ENCODE peak calls at places on chromosomes 5 and 9, in six cellular contexts. C is H7, J is cardiac fibroblast, L is Panc1, A is HFF-Myc, O is pancreas. S is an unnamed sample.

GRCh38 chr9:2072752-2073405 is 57.7 kb downstream of the SMARCA2 start:
- DNase-seq in L (no peak), O (no peak), C (no peak), J (no peak), A (no peak), S (no peak)

GRCh38 chr5:159878988-159879471 is 37.3 kb upstream of the ADRA1B start:
- DNase-seq in O (no peak), L (no peak), J (peak; percentile 89), C (peak; percentile 72), A (no peak), S (peak; percentile 88)

GRCh38 chr5:180070726-180071417 is 687 bp downstream of the RNF130 start:
- DNase-seq in O (no peak), J (peak; percentile 59), A (no peak), L (no peak), C (peak; percentile 66), S (no peak)

GRCh38 chr9:127919253-127919815 is 2.5 kb upstream of the ST6GALNAC4 start:
- DNase-seq in A (peak; percentile 96), L (peak; percentile 98), O (peak; percentile 74), J (peak; percentile 98), C (no peak), S (peak; percentile 98)

GRCh38 chr9:134871941-134872340 is 8.7 kb upstream of the FCN2 start:
- DNase-seq in L (no peak), C (no peak), A (no peak), O (no peak), J (no peak), S (no peak)

GRCh38 chr5:74865799-74866652 is at the start of gene FAM169A:
- DNase-seq in A (no peak), L (no peak), C (peak; percentile 85), J (peak; percentile 25), O (peak; percentile 31), S (no peak)

GRCh38 chr9:76419782-76420380 is 25.7 kb upstream of the RFK start:
- DNase-seq in C (peak; percentile 50), A (no peak), O (peak; percentile 17), J (peak; percentile 32), L (no peak), S (no peak)

GRCh38 chr9:115694014-115694413 is 459.6 kb upstream of the PAPPA start:
- DNase-seq in A (peak; percentile 36), C (peak; percentile 6), J (peak; percentile 96), L (no peak), O (no peak), S (peak; percentile 94)

GRCh38 chr5:7462758-7463157 is 66.8 kb downstream of the ADCY2 start:
- DNase-seq in J (no peak), A (no peak), C (no peak), O (no peak), L (no peak), S (no peak)

GRCh38 chr9:127166651-127167524 is 44.5 kb upstream of the ANGPTL2 start:
- DNase-seq in L (no peak), C (no peak), O (no peak), J (no peak), A (no peak), S (no peak)

GRCh38 chr9:114538241-114538640 is 33.0 kb upstream of the WHRN start:
- DNase-seq in L (no peak), J (no peak), C (peak; percentile 60), A (no peak), O (no peak), S (no peak)

GRCh38 chr9:37001461-37001860 is 32.6 kb downstream of the PAX5 start:
- DNase-seq in L (no peak), C (no peak), J (no peak), O (no peak), A (no peak), S (no peak)

GRCh38 chr5:142512680-142513042 is 173.2 kb downstream of the FGF1 start:
- DNase-seq in L (peak; percentile 43), J (peak; percentile 44), O (no peak), C (no peak), A (peak; percentile 45), S (no peak)

GRCh38 chr9:76451234-76451633 is 7.7 kb upstream of the GCNT1 start:
- DNase-seq in L (no peak), A (no peak), O (no peak), C (no peak), J (peak; percentile 83), S (peak; percentile 76)

GRCh38 chr5:172123269-172123692 is 64.7 kb downstream of the STK10 start:
- DNase-seq in A (peak; percentile 83), L (no peak), C (peak; percentile 73), J (peak; percentile 91), O (no peak), S (no peak)

GRCh38 chr5:53090229-53090628 is 19.3 kb downstream of the MOCS2 start:
- DNase-seq in C (no peak), L (no peak), O (no peak), A (no peak), J (no peak), S (no peak)

GRCh38 chr9:136374183-136374575 is 710 bp upstream of the CARD9 start:
- DNase-seq in L (no peak), A (no peak), O (no peak), J (no peak), C (no peak), S (no peak)

GRCh38 chr9:136372006-136372405 is 1.5 kb downstream of the CARD9 start:
- DNase-seq in C (no peak), J (no peak), L (no peak), O (no peak), A (no peak), S (no peak)

GRCh38 chr9:136370687-136371530 is 2.6 kb downstream of the CARD9 start:
- DNase-seq in L (no peak), A (no peak), C (peak; percentile 60), O (no peak), J (no peak), S (no peak)

GRCh38 chr9:136373300-136374182 is at the start of gene CARD9:
- DNase-seq in A (no peak), C (no peak), O (no peak), L (no peak), J (no peak), S (no peak)

DNA sequence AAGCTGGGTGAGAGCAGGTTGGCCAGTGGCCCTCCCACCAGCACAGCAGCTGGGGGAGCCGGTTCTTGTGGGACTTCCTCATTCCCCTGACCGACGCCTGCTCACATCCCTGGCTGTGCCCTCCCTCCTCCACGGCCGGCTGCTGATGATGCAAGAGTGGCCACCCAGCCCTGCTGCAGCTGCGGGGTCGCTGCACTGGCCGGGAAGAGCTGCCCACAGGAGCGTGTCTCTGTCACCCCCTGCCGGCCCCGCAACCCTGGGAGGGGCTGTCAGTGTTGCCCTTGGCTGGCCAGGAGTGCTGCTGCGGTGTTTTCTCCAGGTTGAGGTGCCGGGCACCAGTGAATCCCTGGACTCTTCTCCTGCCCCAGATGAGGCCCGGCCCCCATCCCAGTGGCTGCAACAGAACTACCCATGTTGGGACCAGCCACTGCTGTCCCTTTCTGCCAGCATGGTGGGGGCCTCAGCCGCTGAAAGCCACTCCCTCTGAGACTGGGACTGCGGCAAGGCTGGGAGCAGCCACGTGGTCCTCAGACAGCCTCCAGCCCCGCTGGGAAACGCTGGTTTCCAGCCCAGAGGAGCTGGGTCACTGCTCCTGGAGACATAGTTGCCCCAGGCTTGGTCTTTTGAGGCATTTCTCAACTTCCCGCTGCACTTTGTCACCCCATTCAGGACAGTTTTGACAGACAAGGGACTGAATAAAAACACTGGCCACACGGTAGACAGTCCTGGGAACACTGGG is 739 bp downstream of the CARD9 start:
- DNase-seq in J (peak; percentile 80), O (peak; percentile 52), C (peak; percentile 83), A (no peak), L (no peak), S (peak; percentile 47)
- H3K4me3 ChIP-seq in J (no peak overlapping the region), O (no peak overlapping the region), C (no peak overlapping the region), A (peak overlapping the region; percentile 23), L (no peak overlapping the region), S (no peak overlapping the region)

GRCh38 chr5:54516051-54516645 is 1.4 kb upstream of the SNX18 start:
- DNase-seq in O (no peak), J (no peak), L (no peak), A (no peak), C (no peak), S (no peak)

GRCh38 chr5:54515634-54516033 is 1.9 kb upstream of the SNX18 start:
- DNase-seq in A (no peak), O (no peak), J (no peak), C (no peak), L (no peak), S (no peak)

GRCh38 chr5:54518146-54519082 is 855 bp downstream of the SNX18 start:
- DNase-seq in O (peak; percentile 53), L (no peak), C (peak; percentile 72), J (peak; percentile 56), A (no peak), S (no peak)

GRCh38 chr5:54517512-54518145 is at the start of gene SNX18:
- DNase-seq in A (peak; percentile 60), J (peak; percentile 97), L (peak; percentile 41), C (peak; percentile 93), O (peak; percentile 91), S (peak; percentile 72)

DNA sequence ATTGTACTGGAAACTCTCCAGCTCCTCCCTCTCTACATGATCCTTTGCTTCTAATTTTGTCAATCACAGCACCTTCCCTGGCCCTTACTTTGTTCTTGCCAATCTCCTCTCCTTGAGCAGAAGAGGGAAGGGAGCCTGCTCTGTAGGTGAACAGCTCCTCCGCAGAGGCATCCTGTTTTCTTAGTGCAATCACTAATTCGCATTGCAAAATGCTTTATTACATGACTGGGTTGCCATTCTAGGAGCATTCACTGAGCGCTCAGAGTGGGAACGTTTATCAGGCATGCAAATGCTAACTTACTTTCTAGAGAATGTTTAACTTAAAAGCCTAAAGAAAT is 416 bp upstream of the SNX18 start:
- DNase-seq in L (peak; percentile 12), J (no peak), O (no peak), C (peak; percentile 40), A (no peak), S (no peak)
- H3K4me3 ChIP-seq in L (peak overlapping the region; percentile 47), J (no peak overlapping the region), O (no peak overlapping the region), C (peak overlapping the region; percentile 33), A (peak overlapping the region; percentile 37), S (peak overlapping the region; percentile 14)

GRCh38 chr5:176537608-176538504 is 654 bp upstream of the RNF44 start:
- DNase-seq in O (peak; percentile 98), L (peak; percentile 96), C (peak; percentile 93), A (peak; percentile 98), J (peak; percentile 100), S (peak; percentile 99)

GRCh38 chr5:176540476-176540899 is 3.3 kb upstream of the RNF44 start:
- DNase-seq in L (no peak), J (no peak), A (no peak), O (no peak), C (no peak), S (no peak)

GRCh38 chr5:176538985-176539384 is 1.8 kb upstream of the RNF44 start:
- DNase-seq in C (no peak), O (no peak), J (no peak), A (no peak), L (no peak), S (no peak)

GRCh38 chr5:176536902-176537607 is at the start of gene RNF44:
- DNase-seq in O (peak; percentile 97), J (peak; percentile 98), A (peak; percentile 91), C (peak; percentile 99), L (peak; percentile 92), S (peak; percentile 94)

GRCh38 chr5:176538505-176538806 is 1.3 kb upstream of the RNF44 start:
- DNase-seq in O (no peak), A (no peak), L (no peak), J (no peak), C (no peak), S (no peak)
- H3K4me3 ChIP-seq in O (no peak overlapping the region), A (peak overlapping the region; percentile 95), L (peak overlapping the region; percentile 98), J (no peak overlapping the region), C (peak overlapping the region; percentile 32), S (peak overlapping the region; percentile 97)

GRCh38 chr5:157519579-157520253 is 55.9 kb downstream of the ADAM19 start:
- DNase-seq in J (no peak), A (no peak), L (no peak), O (no peak), C (no peak), S (no peak)
- H3K4me3 ChIP-seq in J (no peak overlapping the region), A (no peak overlapping the region), L (no peak overlapping the region), O (no peak overlapping the region), C (no peak overlapping the region), S (no peak overlapping the region)

S was measured in skeletal muscle cell.